ENCODE peak calls at places on chromosomes 7 and 10, in five cellular contexts. V, T, X, J and Z are unnamed samples.

GRCh38 chr10:69668722-69669121 is 38.7 kb downstream of the FAM241B start:
- DNase-seq in T (no peak), J (no peak), V (no peak), X (no peak), Z (no peak)

GRCh38 chr7:40447345-40447744 is 312.5 kb downstream of the SUGCT start:
- DNase-seq in T (no peak), X (no peak), J (no peak), V (no peak), Z (no peak)

GRCh38 chr7:121546632-121547340 is 150.7 kb upstream of the FAM3C start:
- DNase-seq in T (no peak), X (no peak), V (no peak), J (no peak), Z (no peak)

GRCh38 chr7:99254390-99254789 is 18.2 kb upstream of the MYH16 start:
- DNase-seq in X (no peak), T (no peak), V (no peak), J (no peak), Z (no peak)

GRCh38 chr7:100506356-100506930 is 22.7 kb downstream of the NYAP1 start:
- DNase-seq in X (no peak), V (no peak), T (no peak), J (no peak), Z (no peak)

GRCh38 chr10:124921261-124921660 is 20.7 kb upstream of the ZRANB1 start:
- DNase-seq in V (no peak), J (no peak), T (no peak), X (no peak), Z (no peak)

GRCh38 chr7:142196066-142196840 is 61.6 kb downstream of the PRSS58 start:
- DNase-seq in X (no peak), T (no peak), V (no peak), J (no peak), Z (no peak)

GRCh38 chr10:85420501-85421191 is 945.9 kb downstream of the GRID1 start:
- DNase-seq in X (no peak), T (no peak), J (no peak), V (no peak), Z (no peak)

DNA sequence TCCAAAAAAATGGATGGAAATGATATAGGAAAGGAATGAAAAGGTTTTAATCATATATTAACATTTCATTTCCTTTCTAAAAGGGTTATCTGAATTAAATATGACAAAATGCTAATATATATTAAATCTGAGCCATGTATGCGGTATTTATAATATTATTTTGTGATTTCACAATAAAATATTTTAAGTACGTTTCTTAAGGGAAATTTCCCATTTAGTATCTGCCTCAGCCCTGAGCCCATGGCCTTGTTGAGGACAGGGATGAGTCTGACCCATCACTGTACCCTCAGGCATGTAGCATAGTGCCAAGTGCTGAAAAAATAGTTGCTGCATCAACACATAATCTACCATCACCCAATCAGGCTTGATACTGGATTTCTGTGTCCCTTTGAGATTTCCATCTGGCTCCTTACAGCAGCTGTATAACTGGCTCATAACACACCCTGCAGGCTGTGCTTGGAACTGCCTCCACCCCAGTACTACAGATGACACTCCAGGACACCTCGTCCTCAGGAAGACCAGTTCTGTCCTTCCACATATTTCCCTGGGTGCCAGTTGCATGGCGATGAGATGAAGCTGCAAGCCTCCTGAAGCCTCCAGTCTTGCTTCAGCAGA is 59.4 kb upstream of the ASAH2 start:
- DNase-seq in J (no peak), V (no peak), X (peak; percentile 25), T (peak; percentile 53), Z (no peak)
- TF ChIP-seq CTCF in J (no peak), V (peak; percentile 26), X (peak; percentile 13), T (peak; percentile 41), Z (peak; percentile 49)

DNA sequence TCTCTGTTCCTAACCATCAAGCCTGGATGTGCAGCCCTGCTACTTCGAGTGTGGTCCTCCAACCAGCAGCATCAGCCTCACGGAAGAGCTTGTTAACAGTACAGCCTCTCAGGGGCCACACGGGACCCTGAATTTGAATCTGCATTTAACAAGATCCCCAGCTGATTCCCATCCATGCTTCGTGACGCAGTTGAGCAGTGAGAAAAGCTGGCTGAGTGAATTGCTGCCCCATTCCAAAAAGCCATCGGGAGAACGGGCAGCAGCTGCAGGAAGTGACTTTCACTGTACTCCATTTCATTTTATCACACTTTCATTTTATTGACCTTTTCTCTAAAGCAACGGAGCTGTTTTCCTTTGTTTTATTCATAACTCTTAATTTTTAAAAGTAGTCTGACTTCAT is 22.5 kb downstream of the FAM171A1 start:
- DNase-seq in X (no peak), V (no peak), T (no peak), J (peak; percentile 20), Z (no peak)
- H3K4me3 ChIP-seq in X (no peak overlapping the region), V (peak overlapping the region; percentile 25), T (no peak overlapping the region), J (peak overlapping the region; percentile 12), Z (no peak overlapping the region)

DNA sequence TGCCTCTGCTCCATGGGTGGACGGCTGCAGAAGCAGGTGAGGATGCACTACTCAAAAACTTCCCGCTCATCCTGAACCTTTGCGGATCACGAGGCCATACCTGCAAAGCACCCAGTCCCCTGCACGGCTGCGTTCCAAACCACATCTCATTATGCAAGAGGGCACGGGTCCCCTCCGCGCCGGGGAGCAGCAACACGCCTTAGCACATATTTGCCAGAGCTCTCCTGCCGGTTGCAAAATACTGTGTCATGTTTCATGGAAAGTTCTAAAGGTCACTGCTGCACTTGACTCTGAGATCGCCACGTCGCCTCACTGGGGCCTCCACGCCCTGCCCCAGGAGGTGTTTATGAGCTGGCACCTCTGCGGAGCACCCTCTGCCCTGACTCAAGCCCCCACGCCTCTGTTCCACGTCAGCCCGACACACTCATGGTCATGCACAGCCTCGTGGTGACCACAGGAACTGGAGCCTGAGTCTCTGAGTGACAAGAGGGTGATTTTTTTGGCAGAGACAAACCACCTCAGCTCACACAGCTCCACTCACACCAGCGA is 131.8 kb downstream of the PRKAG2 start:
- DNase-seq in X (peak; percentile 93), V (peak; percentile 74), T (peak; percentile 90), J (no peak), Z (peak; percentile 95)
- TF ChIP-seq CTCF in X (peak; percentile 51), V (peak; percentile 65), T (peak; percentile 51), J (no peak), Z (peak; percentile 59)

GRCh38 chr10:132942101-132942739 is at the start of gene CFAP46:
- DNase-seq in T (no peak), V (no peak), J (peak; percentile 35), X (peak; percentile 65), Z (no peak)
- H3K4me3 ChIP-seq in T (no peak within 1 kb of the TSS), V (peak within 1 kb of the TSS; percentile 24), J (peak within 1 kb of the TSS; percentile 22), X (peak within 1 kb of the TSS; percentile 64), Z (peak within 1 kb of the TSS; percentile 47)

DNA sequence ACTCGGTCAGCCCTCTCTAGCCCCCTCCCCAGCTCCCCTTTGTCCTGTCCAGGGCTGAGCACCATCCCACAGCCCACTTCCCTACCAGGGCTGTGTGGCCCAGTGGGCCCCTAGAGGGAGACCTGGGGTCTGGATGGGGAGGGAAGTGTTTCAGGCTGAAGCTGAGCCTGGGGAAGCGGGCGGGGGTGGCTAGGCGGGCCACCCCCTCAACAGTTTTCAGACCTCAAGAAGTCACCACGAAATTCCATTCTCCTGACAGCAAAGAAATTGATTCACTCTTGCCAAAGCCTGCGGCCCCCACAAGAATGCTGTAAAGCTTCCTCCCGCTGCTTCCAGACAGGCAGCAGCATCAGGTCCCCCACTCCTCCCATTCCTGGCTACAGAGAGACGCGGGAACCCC is 2.6 kb upstream of the LFNG start:
- DNase-seq in V (peak; percentile 77), X (no peak), J (no peak), T (no peak), Z (no peak)
- TF ChIP-seq CTCF in V (peak; percentile 25), X (no peak), J (no peak), T (no peak), Z (peak; percentile 15)